ENCODE peak calls at places on chromosomes 7 and 10, in ten cellular contexts. Q, O, K, Y, Z, A, L, V, H and G are unnamed samples.

GRCh38 chr10:29345144-29345892 is 56.4 kb downstream of the LYZL1 start:
- DNase-seq in H (no peak), Z (no peak), O (no peak), L (no peak), A (no peak), Q (no peak), K (no peak), Y (no peak), V (no peak), G (no peak)

GRCh38 chr10:70901276-70901878 is 13.0 kb upstream of the PCBD1 start:
- DNase-seq in H (no peak), Q (no peak), L (peak), Z (no peak), K (no peak), A (no peak), Y (no peak), O (no peak), V (peak), G (no peak)

GRCh38 chr10:89074120-89074519 is 83.5 kb downstream of the FAS start:
- DNase-seq in K (no peak), Q (no peak), H (no peak), V (no peak), Y (no peak), O (no peak), A (peak), L (no peak), Z (no peak), G (no peak)

GRCh38 chr10:31823358-31823757 is 105.3 kb downstream of the ARHGAP12 start:
- DNase-seq in K (no peak), H (no peak), L (no peak), Y (no peak), V (no peak), Z (no peak), Q (no peak), A (no peak), O (no peak), G (no peak)

GRCh38 chr10:74799840-74800239 is 26.6 kb upstream of the KAT6B start:
- DNase-seq in L (no peak), O (no peak), Y (no peak), V (no peak), K (no peak), A (peak), Z (peak), Q (peak), H (peak), G (peak)

GRCh38 chr10:118818621-118819221 is 64.0 kb upstream of the CACUL1 start:
- DNase-seq in Z (no peak), A (no peak), H (no peak), O (no peak), V (no peak), Y (no peak), K (no peak), L (peak), Q (no peak), G (peak)

GRCh38 chr10:127848226-127848625 is 44.5 kb downstream of the CLRN3 start:
- DNase-seq in H (no peak), V (no peak), Y (no peak), O (no peak), A (no peak), K (no peak), Z (no peak), L (no peak), Q (no peak), G (no peak)

GRCh38 chr10:68586622-68587325 is 26.6 kb downstream of the TET1 start:
- DNase-seq in Q (no peak), Z (no peak), K (no peak), O (no peak), H (no peak), V (no peak), A (no peak), L (no peak), Y (no peak), G (no peak)

GRCh38 chr7:70726951-70727378 is 405.0 kb upstream of the GALNT17 start:
- DNase-seq in Z (peak), Y (no peak), O (no peak), Q (no peak), H (no peak), V (no peak), A (no peak), L (no peak), K (no peak), G (no peak)

GRCh38 chr10:95247200-95247880 is 43.5 kb downstream of the PDLIM1 start:
- DNase-seq in Z (peak), H (peak), Y (no peak), K (no peak), L (no peak), A (peak), O (no peak), V (no peak), Q (peak), G (no peak)

GRCh38 chr10:119217401-119217800 is 10.0 kb downstream of the GRK5 start:
- DNase-seq in V (no peak), H (no peak), L (no peak), Z (no peak), Y (no peak), A (no peak), Q (no peak), K (no peak), O (no peak), G (no peak)

GRCh38 chr7:121372376-121373024 is 23.6 kb downstream of the FAM3C start:
- DNase-seq in Q (no peak), V (no peak), O (no peak), Y (no peak), K (no peak), L (no peak), Z (no peak), H (peak), A (peak), G (no peak)

GRCh38 chr10:70477661-70478162 is 855 bp upstream of the PALD1 start:
- DNase-seq in A (no peak), H (no peak), Z (peak), O (no peak), V (peak), Q (no peak), Y (peak), L (no peak), K (peak), G (peak)

GRCh38 chr7:3246133-3246532 is 54.9 kb upstream of the SDK1 start:
- DNase-seq in Y (no peak), A (no peak), O (no peak), Q (no peak), H (no peak), V (no peak), L (no peak), K (no peak), Z (no peak), G (no peak)

GRCh38 chr10:113982745-113983144 is 60.9 kb upstream of the ADRB1 start:
- DNase-seq in Z (peak), K (no peak), A (no peak), L (no peak), H (no peak), O (no peak), V (no peak), Q (no peak), Y (no peak), G (no peak)